ENCODE peak calls at places on chromosomes 11 and 22, in seven cellular contexts. M is heart left ventricle; O is small intestine; N is CD8-positive, alpha-beta T cell; L is uterus; U is upper lobe of right lung; D is ovary. C is an unnamed sample.

GRCh38 chr11:10044618-10045017 is 249.4 kb downstream of the SBF2 start:
- DNase-seq in N (no peak), O (no peak), D (no peak), M (no peak), U (no peak), L (no peak), C (no peak)

GRCh38 chr11:85682330-85683305 is 3.4 kb downstream of the CCDC89 start:
- DNase-seq in N (peak; percentile 80), L (peak; percentile 73), M (peak; percentile 85), D (peak; percentile 87), O (no peak), U (peak; percentile 87), C (peak; percentile 93)

GRCh38 chr11:19895776-19896175 is 183.1 kb downstream of the NAV2 start:
- DNase-seq in L (no peak), U (no peak), M (no peak), O (no peak), D (no peak), N (no peak), C (no peak)

GRCh38 chr11:34050967-34051348 is 573 bp upstream of the CAPRIN1 start:
- DNase-seq in N (no peak), L (no peak), M (no peak), U (no peak), O (no peak), D (no peak), C (no peak)

GRCh38 chr22:37254867-37255233 is 10.8 kb upstream of the RAC2 start:
- DNase-seq in D (no peak), M (no peak), N (no peak), L (no peak), O (no peak), U (no peak), C (no peak)

GRCh38 chr11:8403310-8403709 is 139.6 kb upstream of the LMO1 start:
- DNase-seq in L (no peak), N (no peak), O (no peak), U (no peak), D (no peak), M (no peak), C (no peak)

GRCh38 chr11:66130978-66131377 is 60.9 kb downstream of the PACS1 start:
- DNase-seq in U (no peak), O (no peak), N (no peak), D (no peak), L (no peak), M (no peak), C (no peak)

GRCh38 chr11:117771197-117771596 is 25.8 kb downstream of the DSCAML1 start:
- DNase-seq in U (no peak), O (no peak), L (no peak), M (no peak), D (no peak), N (no peak), C (no peak)

GRCh38 chr11:33691051-33691864 is 9.4 kb downstream of the C11orf91 start:
- DNase-seq in N (no peak), U (no peak), D (peak; percentile 35), O (peak; percentile 51), M (no peak), L (no peak), C (no peak)

GRCh38 chr22:39021552-39022250 is 774 bp downstream of the APOBEC3D start:
- DNase-seq in L (no peak), O (no peak), D (no peak), N (peak; percentile 51), M (no peak), U (no peak), C (no peak)

GRCh38 chr22:26461188-26461810 is 22.3 kb downstream of the HPS4 start:
- DNase-seq in D (peak; percentile 50), M (peak; percentile 56), L (peak; percentile 25), N (peak; percentile 55), U (no peak), O (peak; percentile 67), C (peak; percentile 53)

GRCh38 chr22:39185601-39186012 is 33.1 kb upstream of the CBX7 start:
- DNase-seq in O (no peak), U (peak; percentile 73), D (no peak), L (peak; percentile 46), N (no peak), M (peak; percentile 88), C (peak; percentile 93)

GRCh38 chr22:39214006-39214382 is 30.8 kb downstream of the PDGFB start:
- DNase-seq in D (no peak), M (no peak), N (peak; percentile 34), U (no peak), O (no peak), L (peak; percentile 7), C (no peak)

GRCh38 chr22:28801845-28802594 is 1.7 kb upstream of the XBP1 start:
- DNase-seq in O (peak; percentile 47), D (no peak), L (no peak), N (no peak), M (no peak), U (no peak), C (no peak)

GRCh38 chr11:72511393-72512047 is 77.2 kb upstream of the CLPB start:
- DNase-seq in D (no peak), U (no peak), O (no peak), M (no peak), L (no peak), N (no peak), C (no peak)

GRCh38 chr11:108324587-108324986 is 101.7 kb downstream of the ATM start:
- DNase-seq in L (no peak), D (no peak), O (no peak), N (no peak), M (no peak), U (no peak), C (no peak)

GRCh38 chr11:110762596-110762995 is 50.4 kb upstream of the ARHGAP20 start:
- DNase-seq in U (no peak), M (no peak), N (no peak), O (no peak), L (no peak), D (no peak), C (no peak)

GRCh38 chr11:10304495-10305261 is at the start of gene ADM:
- DNase-seq in N (peak; percentile 55), D (peak; percentile 90), U (peak; percentile 91), O (peak; percentile 86), M (peak; percentile 93), L (peak; percentile 92), C (peak; percentile 95)

GRCh38 chr11:65611758-65612603 is 2.0 kb downstream of the MAP3K11 start:
- DNase-seq in U (no peak), L (no peak), D (no peak), N (no peak), O (no peak), M (no peak), C (no peak)

GRCh38 chr22:19357270-19358105 is 66.0 kb upstream of the CLTCL1 start:
- DNase-seq in L (no peak), N (peak; percentile 32), D (no peak), M (no peak), O (no peak), U (no peak), C (no peak)

GRCh38 chr11:69291459-69292110 is 2.4 kb upstream of the MYEOV start:
- DNase-seq in O (no peak), L (no peak), U (no peak), N (no peak), M (no peak), D (no peak), C (no peak)

GRCh38 chr11:69292221-69292648 is 1.7 kb upstream of the MYEOV start:
- DNase-seq in L (no peak), O (no peak), U (no peak), M (no peak), D (no peak), N (peak; percentile 68), C (no peak)

GRCh38 chr11:69293819-69294505 is at the start of gene MYEOV:
- DNase-seq in U (peak; percentile 80), M (no peak), O (peak; percentile 76), D (no peak), N (no peak), L (no peak), C (peak; percentile 58)

GRCh38 chr11:69294621-69295078 is 695 bp downstream of the MYEOV start:
- DNase-seq in N (no peak), U (no peak), O (no peak), M (no peak), D (no peak), L (no peak), C (no peak)

GRCh38 chr11:69293087-69293486 is 868 bp upstream of the MYEOV start:
- DNase-seq in D (no peak), U (peak; percentile 76), O (no peak), N (no peak), L (no peak), M (no peak), C (no peak)
- H3K27ac ChIP-seq in D (no peak overlapping the region), U (no peak overlapping the region), O (no peak overlapping the region), N (no peak overlapping the region), L (no peak overlapping the region), M (no peak overlapping the region), C (no peak overlapping the region)

DNA sequence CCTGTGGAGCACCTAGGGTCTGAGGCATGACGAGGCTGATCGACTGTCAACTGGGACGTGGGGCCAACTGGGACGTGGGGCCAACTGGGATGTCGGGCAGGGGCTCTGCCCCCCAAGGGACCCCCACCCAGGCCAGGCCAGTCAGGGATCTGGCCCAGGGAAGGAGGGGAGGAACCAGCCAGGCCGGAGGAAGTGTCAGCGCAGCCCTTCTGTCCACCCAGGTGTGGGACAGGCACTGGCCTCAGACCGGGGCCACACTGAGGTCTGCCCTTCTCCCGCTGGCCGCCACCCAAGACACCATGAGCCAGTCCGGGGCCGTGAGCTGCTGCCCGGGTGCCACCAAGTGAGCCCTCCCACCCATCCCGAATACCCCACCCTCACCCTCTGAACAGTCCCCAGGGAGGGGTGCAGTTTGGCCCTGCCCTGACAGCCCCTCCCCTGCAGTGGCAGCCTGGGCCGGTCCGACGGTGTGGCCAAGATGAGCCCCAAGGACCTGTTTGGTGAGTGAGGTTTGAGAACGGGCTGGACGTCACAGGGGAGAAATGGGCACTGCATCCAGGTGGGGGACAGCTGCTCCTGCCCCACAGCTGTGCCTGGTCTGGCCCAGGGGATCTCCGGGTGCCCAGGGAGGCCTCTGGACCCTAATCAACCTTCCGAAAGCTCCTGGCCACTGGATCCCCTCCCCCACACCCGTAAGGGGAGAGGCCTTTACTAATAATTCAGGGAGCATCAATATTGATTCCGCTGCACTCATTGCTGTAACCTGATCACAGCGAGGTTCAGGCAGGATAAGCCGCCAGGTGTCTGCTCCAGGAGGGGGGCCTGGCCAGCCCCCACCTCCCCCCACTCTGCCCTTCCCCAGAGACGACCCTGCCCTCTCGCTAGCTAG is 3.3 kb downstream of the EPS8L2 start:
- DNase-seq in M (no peak), U (no peak), L (no peak), O (no peak), N (no peak), D (no peak), C (no peak)
- H3K27me3 ChIP-seq in M (peaks cover 11% of the 10 kb centered on the region), U (peaks cover 14% of the 10 kb centered on the region), L (no peaks in the 10 kb centered on the region), O (no peaks in the 10 kb centered on the region), N (peaks cover 7% of the 10 kb centered on the region), D (no peaks in the 10 kb centered on the region), C (no peaks in the 10 kb centered on the region)

DNA sequence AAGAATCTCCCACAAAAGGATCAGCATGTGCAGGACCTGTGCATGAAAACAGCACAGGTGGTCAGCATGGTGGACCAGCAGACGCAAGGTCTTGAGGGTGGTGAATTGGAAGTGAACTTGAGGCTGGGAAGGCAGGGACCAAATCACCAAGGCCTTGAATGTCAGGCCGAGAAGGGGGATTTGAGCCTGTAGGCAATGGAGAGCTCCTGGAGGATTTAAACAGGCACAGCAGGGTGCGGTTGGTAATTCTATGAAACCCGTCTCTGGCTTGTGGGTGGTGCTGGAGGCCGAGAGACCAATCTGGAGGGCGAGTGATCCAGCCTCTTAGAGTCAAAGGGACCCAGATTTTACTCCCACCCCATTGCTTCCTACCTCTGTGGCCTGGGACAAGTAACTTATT is 2.4 kb downstream of the TSKU start:
- DNase-seq in D (no peak), M (no peak), N (no peak), O (no peak), U (no peak), L (no peak), C (no peak)
- H3K4me3 ChIP-seq in D (no peak overlapping the region), M (peak overlapping the region; percentile 89), N (no peak overlapping the region), O (peak overlapping the region; percentile 91), U (no peak overlapping the region), L (peak overlapping the region; percentile 58), C (peak overlapping the region; percentile 74)

GRCh38 chr11:2154889-2155288 is 6.1 kb downstream of the INS start:
- DNase-seq in L (no peak), M (no peak), U (no peak), D (no peak), N (no peak), O (no peak), C (no peak)
- H3K27ac ChIP-seq in L (no peak overlapping the region), M (no peak overlapping the region), U (no peak overlapping the region), D (no peak overlapping the region), N (no peak overlapping the region), O (no peak overlapping the region), C (no peak overlapping the region)